ENCODE peak calls at places on chromosomes 1 and 21, in nine cellular contexts. Z, S, E, O, W, L, Q, M and B are unnamed samples.

GRCh38 chr1:243942196-243943150 is 92.4 kb upstream of the AKT3 start:
- DNase-seq in Z (no peak), S (no peak), E (no peak), O (no peak), W (no peak), L (no peak), Q (no peak), M (no peak), B (no peak)

GRCh38 chr1:31152181-31152768 is 86.8 kb upstream of the PUM1 start:
- DNase-seq in Z (no peak), S (no peak), E (no peak), O (no peak), W (peak), L (no peak), Q (no peak), M (no peak), B (peak)

GRCh38 chr1:86965012-86965826 is 50.8 kb downstream of the HS2ST1 start:
- DNase-seq in Z (peak), S (no peak), E (peak), O (no peak), W (peak), L (no peak), Q (peak), M (peak), B (peak)

GRCh38 chr1:165532053-165532452 is 11.7 kb upstream of the LRRC52 start:
- DNase-seq in Z (no peak), S (no peak), E (no peak), O (no peak), W (no peak), L (no peak), Q (no peak), M (no peak), B (no peak)

GRCh38 chr1:54278941-54279422 is 79.0 kb downstream of the MRPL37 start:
- DNase-seq in Z (no peak), S (peak), E (no peak), O (no peak), W (peak), L (no peak), Q (no peak), M (no peak), B (peak)

GRCh38 chr1:169550294-169550693 is 36.0 kb downstream of the F5 start:
- DNase-seq in Z (peak), S (no peak), E (no peak), O (no peak), W (peak), L (no peak), Q (peak), M (peak), B (peak)

GRCh38 chr1:25341746-25342145 is 3.6 kb downstream of the TMEM50A start:
- DNase-seq in Z (no peak), S (no peak), E (no peak), O (no peak), W (no peak), L (no peak), Q (no peak), M (no peak), B (no peak)

GRCh38 chr1:219542828-219543518 is 69.9 kb downstream of the ZC3H11B start:
- DNase-seq in Z (no peak), S (no peak), E (no peak), O (no peak), W (peak), L (no peak), Q (no peak), M (no peak), B (peak)

GRCh38 chr1:243501002-243501401 is 245.2 kb downstream of the SDCCAG8 start:
- DNase-seq in Z (no peak), S (no peak), E (no peak), O (no peak), W (peak), L (no peak), Q (no peak), M (no peak), B (peak)

GRCh38 chr1:234918216-234918841 is 210.3 kb downstream of the TOMM20 start:
- DNase-seq in Z (no peak), S (peak), E (no peak), O (no peak), W (no peak), L (no peak), Q (no peak), M (no peak), B (peak)

GRCh38 chr1:13730751-13731482 is 30.9 kb downstream of the PRDM2 start:
- DNase-seq in Z (peak), S (peak), E (no peak), O (peak), W (peak), L (no peak), Q (peak), M (peak), B (no peak)

GRCh38 chr1:83918688-83919285 is 80.1 kb downstream of the TTLL7 start:
- DNase-seq in Z (no peak), S (no peak), E (no peak), O (no peak), W (no peak), L (no peak), Q (no peak), M (no peak), B (no peak)

GRCh38 chr1:169107673-169108160 is 1.2 kb downstream of the ATP1B1 start:
- DNase-seq in Z (no peak), S (peak), E (peak), O (no peak), W (peak), L (no peak), Q (no peak), M (no peak), B (peak)

GRCh38 chr1:151952811-151953210 is 40.8 kb downstream of the S100A10 start:
- DNase-seq in Z (no peak), S (no peak), E (no peak), O (no peak), W (no peak), L (no peak), Q (no peak), M (no peak), B (peak)

GRCh38 chr1:36516372-36517018 is 33.8 kb upstream of the CSF3R start:
- DNase-seq in Z (peak), S (peak), E (peak), O (peak), W (peak), L (peak), Q (peak), M (peak), B (peak)

GRCh38 chr21:28832013-28832714 is 160.5 kb downstream of the LTN1 start:
- DNase-seq in Z (peak), S (no peak), E (peak), O (peak), W (peak), L (no peak), Q (peak), M (peak), B (peak)